ENCODE peak calls at places on chromosomes 4 and X, in seven cellular contexts. One of them, this sample, is unnamed.

GRCh38 chr4:8732092-8732491 is 139.5 kb downstream of the CPZ start:
- DNase-seq in Panc1: no peak
- DNase-seq in NCI-H2029: no peak
- DNase-seq in activated CD4-positive, alpha-beta T cell treated with anti-CD3 and anti-CD28 coated beads for 24 hours: no peak
- DNase-seq in glutamatergic neuron: no peak
- DNase-seq in fibroblast of mammary gland: no peak
- DNase-seq in effector memory CD8-positive, alpha-beta T cell: no peak
- DNase-seq in this sample: no peak

GRCh38 chr4:141352775-141353544 is 132.3 kb downstream of the ZNF330 start:
- DNase-seq in Panc1: no peak
- DNase-seq in NCI-H2029: no peak
- DNase-seq in activated CD4-positive, alpha-beta T cell treated with anti-CD3 and anti-CD28 coated beads for 24 hours: no peak
- DNase-seq in glutamatergic neuron: no peak
- DNase-seq in fibroblast of mammary gland: peak; percentile 48
- DNase-seq in effector memory CD8-positive, alpha-beta T cell: no peak
- DNase-seq in this sample: peak; percentile 54

GRCh38 chr4:67037489-67037888 is 507.8 kb downstream of the CENPC start:
- DNase-seq in Panc1: no peak
- DNase-seq in NCI-H2029: no peak
- DNase-seq in activated CD4-positive, alpha-beta T cell treated with anti-CD3 and anti-CD28 coated beads for 24 hours: no peak
- DNase-seq in glutamatergic neuron: no peak
- DNase-seq in fibroblast of mammary gland: no peak
- DNase-seq in effector memory CD8-positive, alpha-beta T cell: no peak
- DNase-seq in this sample: no peak

GRCh38 chrX:47091149-47091775 is 13.0 kb downstream of the RGN start:
- DNase-seq in Panc1: no peak
- DNase-seq in NCI-H2029: no peak
- DNase-seq in activated CD4-positive, alpha-beta T cell treated with anti-CD3 and anti-CD28 coated beads for 24 hours: no peak
- DNase-seq in glutamatergic neuron: no peak
- DNase-seq in fibroblast of mammary gland: peak; percentile 16
- DNase-seq in effector memory CD8-positive, alpha-beta T cell: no peak
- DNase-seq in this sample: no peak

GRCh38 chr4:84652478-84652877 is 69.6 kb downstream of the CDS1 start:
- DNase-seq in Panc1: no peak
- DNase-seq in NCI-H2029: no peak
- DNase-seq in activated CD4-positive, alpha-beta T cell treated with anti-CD3 and anti-CD28 coated beads for 24 hours: no peak
- DNase-seq in glutamatergic neuron: no peak
- DNase-seq in fibroblast of mammary gland: no peak
- DNase-seq in effector memory CD8-positive, alpha-beta T cell: no peak
- DNase-seq in this sample: no peak

GRCh38 chrX:93591398-93591797 is 82.0 kb downstream of the NAP1L3 start:
- DNase-seq in Panc1: no peak
- DNase-seq in NCI-H2029: no peak
- DNase-seq in activated CD4-positive, alpha-beta T cell treated with anti-CD3 and anti-CD28 coated beads for 24 hours: no peak
- DNase-seq in glutamatergic neuron: no peak
- DNase-seq in fibroblast of mammary gland: no peak
- DNase-seq in effector memory CD8-positive, alpha-beta T cell: no peak
- DNase-seq in this sample: peak; percentile 1

GRCh38 chr4:1601852-1602525 is 82.1 kb downstream of the FAM53A start:
- DNase-seq in Panc1: no peak
- DNase-seq in NCI-H2029: no peak
- DNase-seq in activated CD4-positive, alpha-beta T cell treated with anti-CD3 and anti-CD28 coated beads for 24 hours: no peak
- DNase-seq in glutamatergic neuron: peak; percentile 19
- DNase-seq in fibroblast of mammary gland: no peak
- DNase-seq in effector memory CD8-positive, alpha-beta T cell: no peak
- DNase-seq in this sample: no peak

GRCh38 chr4:37243722-37244582 is 591 bp upstream of the NWD2 start:
- DNase-seq in Panc1: no peak
- DNase-seq in NCI-H2029: no peak
- DNase-seq in activated CD4-positive, alpha-beta T cell treated with anti-CD3 and anti-CD28 coated beads for 24 hours: no peak
- DNase-seq in glutamatergic neuron: peak; percentile 57
- DNase-seq in fibroblast of mammary gland: peak; percentile 11
- DNase-seq in effector memory CD8-positive, alpha-beta T cell: no peak
- DNase-seq in this sample: no peak

GRCh38 chr4:1752284-1753041 is 31.1 kb downstream of the TACC3 start:
- DNase-seq in Panc1: no peak
- DNase-seq in NCI-H2029: peak; percentile 43
- DNase-seq in activated CD4-positive, alpha-beta T cell treated with anti-CD3 and anti-CD28 coated beads for 24 hours: peak; percentile 27
- DNase-seq in glutamatergic neuron: no peak
- DNase-seq in fibroblast of mammary gland: peak; percentile 6
- DNase-seq in effector memory CD8-positive, alpha-beta T cell: no peak
- DNase-seq in this sample: peak; percentile 64

GRCh38 chrX:74450803-74451449 is 29.6 kb downstream of the SLC16A2 start:
- DNase-seq in Panc1: peak; percentile 27
- DNase-seq in NCI-H2029: no peak
- DNase-seq in activated CD4-positive, alpha-beta T cell treated with anti-CD3 and anti-CD28 coated beads for 24 hours: no peak
- DNase-seq in glutamatergic neuron: no peak
- DNase-seq in fibroblast of mammary gland: peak; percentile 93
- DNase-seq in effector memory CD8-positive, alpha-beta T cell: no peak
- DNase-seq in this sample: peak; percentile 94

GRCh38 chr4:66164869-66165268 is 494.6 kb upstream of the EPHA5 start:
- DNase-seq in Panc1: no peak
- DNase-seq in NCI-H2029: no peak
- DNase-seq in activated CD4-positive, alpha-beta T cell treated with anti-CD3 and anti-CD28 coated beads for 24 hours: no peak
- DNase-seq in glutamatergic neuron: no peak
- DNase-seq in fibroblast of mammary gland: no peak
- DNase-seq in effector memory CD8-positive, alpha-beta T cell: no peak
- DNase-seq in this sample: no peak

GRCh38 chr4:104818579-104818978 is 323.9 kb upstream of the CXXC4 start:
- DNase-seq in Panc1: no peak
- DNase-seq in NCI-H2029: no peak
- DNase-seq in activated CD4-positive, alpha-beta T cell treated with anti-CD3 and anti-CD28 coated beads for 24 hours: no peak
- DNase-seq in glutamatergic neuron: no peak
- DNase-seq in fibroblast of mammary gland: no peak
- DNase-seq in effector memory CD8-positive, alpha-beta T cell: no peak
- DNase-seq in this sample: no peak

GRCh38 chrX:17361620-17362019 is 13.4 kb upstream of the NHS start:
- DNase-seq in Panc1: no peak
- DNase-seq in NCI-H2029: no peak
- DNase-seq in activated CD4-positive, alpha-beta T cell treated with anti-CD3 and anti-CD28 coated beads for 24 hours: no peak
- DNase-seq in glutamatergic neuron: peak; percentile 49
- DNase-seq in fibroblast of mammary gland: peak; percentile 5
- DNase-seq in effector memory CD8-positive, alpha-beta T cell: no peak
- DNase-seq in this sample: no peak

GRCh38 chr4:128859887-128860774 is 50.6 kb downstream of the JADE1 start:
- DNase-seq in Panc1: no peak
- DNase-seq in NCI-H2029: no peak
- DNase-seq in activated CD4-positive, alpha-beta T cell treated with anti-CD3 and anti-CD28 coated beads for 24 hours: no peak
- DNase-seq in glutamatergic neuron: no peak
- DNase-seq in fibroblast of mammary gland: peak; percentile 89
- DNase-seq in effector memory CD8-positive, alpha-beta T cell: no peak
- DNase-seq in this sample: no peak

GRCh38 chrX:21798677-21799219 is 40.7 kb upstream of the MBTPS2 start:
- DNase-seq in Panc1: peak; percentile 30
- DNase-seq in NCI-H2029: peak; percentile 20
- DNase-seq in activated CD4-positive, alpha-beta T cell treated with anti-CD3 and anti-CD28 coated beads for 24 hours: no peak
- DNase-seq in glutamatergic neuron: no peak
- DNase-seq in fibroblast of mammary gland: peak; percentile 76
- DNase-seq in effector memory CD8-positive, alpha-beta T cell: no peak
- DNase-seq in this sample: peak; percentile 81

GRCh38 chr4:85209161-85209560 is 242.7 kb upstream of the WDFY3 start:
- DNase-seq in Panc1: no peak
- DNase-seq in NCI-H2029: no peak
- DNase-seq in activated CD4-positive, alpha-beta T cell treated with anti-CD3 and anti-CD28 coated beads for 24 hours: no peak
- DNase-seq in glutamatergic neuron: no peak
- DNase-seq in fibroblast of mammary gland: peak; percentile 50
- DNase-seq in effector memory CD8-positive, alpha-beta T cell: no peak
- DNase-seq in this sample: peak; percentile 93

GRCh38 chrX:76454456-76454927 is 27.0 kb downstream of the MAGEE1 start:
- DNase-seq in Panc1: peak; percentile 30
- DNase-seq in NCI-H2029: no peak
- DNase-seq in activated CD4-positive, alpha-beta T cell treated with anti-CD3 and anti-CD28 coated beads for 24 hours: no peak
- DNase-seq in glutamatergic neuron: no peak
- DNase-seq in fibroblast of mammary gland: peak; percentile 22
- DNase-seq in effector memory CD8-positive, alpha-beta T cell: no peak
- DNase-seq in this sample: peak; percentile 13

GRCh38 chrX:3250946-3251345 is 95.5 kb downstream of the MXRA5 start:
- DNase-seq in Panc1: no peak
- DNase-seq in NCI-H2029: no peak
- DNase-seq in activated CD4-positive, alpha-beta T cell treated with anti-CD3 and anti-CD28 coated beads for 24 hours: no peak
- DNase-seq in glutamatergic neuron: no peak
- DNase-seq in fibroblast of mammary gland: no peak
- DNase-seq in effector memory CD8-positive, alpha-beta T cell: no peak
- DNase-seq in this sample: no peak

GRCh38 chrX:129596077-129596476 is 56.0 kb downstream of the OCRL start:
- DNase-seq in Panc1: no peak
- DNase-seq in NCI-H2029: no peak
- DNase-seq in activated CD4-positive, alpha-beta T cell treated with anti-CD3 and anti-CD28 coated beads for 24 hours: no peak
- DNase-seq in glutamatergic neuron: no peak
- DNase-seq in fibroblast of mammary gland: no peak
- DNase-seq in effector memory CD8-positive, alpha-beta T cell: no peak
- DNase-seq in this sample: no peak

GRCh38 chr4:22969314-22969896 is 276.7 kb downstream of the GBA3 start:
- DNase-seq in Panc1: no peak
- DNase-seq in NCI-H2029: no peak
- DNase-seq in activated CD4-positive, alpha-beta T cell treated with anti-CD3 and anti-CD28 coated beads for 24 hours: no peak
- DNase-seq in glutamatergic neuron: no peak
- DNase-seq in fibroblast of mammary gland: no peak
- DNase-seq in effector memory CD8-positive, alpha-beta T cell: no peak
- DNase-seq in this sample: peak; percentile 67